ENCODE peak calls at places on chromosomes 16 and 17, in seven cellular contexts. I is K562, C is GM23338, V is HCT116, S is SK-N-SH, K is HepG2, B is GM12878. L is an unnamed sample.

GRCh38 chr17:10999484-10999883 is 161.6 kb upstream of the PIRT start:
- DNase-seq in I (no peak), V (no peak), B (no peak), K (no peak), S (no peak), C (no peak), L (no peak)

GRCh38 chr16:31393056-31393455 is at the start of gene ITGAD:
- DNase-seq in B (no peak), S (no peak), V (no peak), C (no peak), K (no peak), I (no peak), L (no peak)

GRCh38 chr17:35578929-35579448 is 618 bp upstream of the PEX12 start:
- DNase-seq in I (no peak), C (no peak), S (peak; percentile 10), K (no peak), B (no peak), V (no peak), L (no peak)

GRCh38 chr16:69918241-69918640 is 32.9 kb upstream of the CLEC18A start:
- DNase-seq in I (no peak), V (no peak), C (no peak), S (no peak), K (no peak), B (no peak), L (no peak)

GRCh38 chr16:54265558-54266213 is 20.9 kb downstream of the IRX3 start:
- DNase-seq in I (no peak), B (no peak), S (no peak), C (no peak), V (no peak), K (peak; percentile 65), L (no peak)

GRCh38 chr16:12690024-12690423 is 113.7 kb downstream of the CPPED1 start:
- DNase-seq in C (no peak), K (no peak), I (no peak), B (no peak), V (no peak), S (no peak), L (no peak)

GRCh38 chr16:75789237-75789636 is 62.9 kb upstream of the CPHXL start:
- DNase-seq in S (peak; percentile 58), C (peak; percentile 74), V (peak; percentile 46), B (no peak), I (peak; percentile 39), K (peak; percentile 53), L (peak; percentile 30)

GRCh38 chr17:81939881-81940385 is 2.8 kb upstream of the PYCR1 start:
- DNase-seq in I (no peak), S (no peak), V (no peak), C (no peak), B (no peak), K (no peak), L (no peak)

GRCh38 chr16:3919413-3919812 is 38.9 kb upstream of the CREBBP start:
- DNase-seq in I (no peak), S (no peak), C (no peak), V (no peak), K (no peak), B (no peak), L (no peak)

GRCh38 chr17:82602487-82602886 is 45.8 kb downstream of the WDR45B start:
- DNase-seq in S (peak; percentile 39), B (no peak), C (no peak), I (no peak), V (no peak), K (no peak), L (no peak)

GRCh38 chr17:13885953-13886889 is 183.1 kb upstream of the COX10 start:
- DNase-seq in S (no peak), K (no peak), C (no peak), B (no peak), I (no peak), V (no peak), L (no peak)

GRCh38 chr16:58843675-58844074 is 109.6 kb upstream of the GOT2 start:
- DNase-seq in K (peak; percentile 44), B (peak; percentile 12), S (peak; percentile 42), C (peak; percentile 52), V (peak; percentile 3), I (peak; percentile 15), L (peak; percentile 4)

GRCh38 chr16:65510241-65510640 is 388.4 kb upstream of the CDH11 start:
- DNase-seq in S (no peak), K (no peak), C (no peak), V (no peak), B (no peak), I (no peak), L (no peak)
- H3K4me1 ChIP-seq in S (no peaks in the 10 kb centered on the region), K (no peaks in the 10 kb centered on the region), C (peaks cover 7% of the 10 kb centered on the region), V (no peaks in the 10 kb centered on the region), B (no peaks in the 10 kb centered on the region), I (no peaks in the 10 kb centered on the region), L (no peaks in the 10 kb centered on the region)

GRCh38 chr17:59754547-59754946 is 47.1 kb downstream of the VMP1 start:
- DNase-seq in V (peak; percentile 99), C (no peak), B (no peak), K (peak; percentile 95), I (peak; percentile 18), S (no peak), L (peak; percentile 66)
- TF ChIP-seq REST in V (no peak), C (no peak), B (no peak), K (no peak), I (no peak), S (peak; percentile 75), L (no peak)

DNA sequence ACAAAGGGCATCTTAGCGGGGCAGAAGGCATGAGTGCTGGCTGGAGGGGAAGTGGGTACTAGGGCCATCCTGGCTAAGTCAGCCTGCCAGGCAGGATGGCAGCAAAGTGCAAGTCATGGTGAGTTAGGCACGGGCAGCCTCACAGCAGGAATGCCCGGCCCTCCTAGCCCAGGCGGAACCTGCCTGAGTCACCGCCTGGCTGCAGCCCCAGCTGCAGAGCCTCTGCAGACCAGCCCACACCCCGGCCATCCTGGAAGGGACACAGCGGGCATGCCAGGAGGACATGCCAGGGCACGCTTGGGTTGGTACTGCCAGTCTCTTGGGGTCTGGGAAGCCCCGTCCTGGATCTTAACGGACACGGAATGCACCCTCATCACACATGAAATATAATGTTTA is 4.9 kb upstream of the ALDH3A1 start:
- DNase-seq in C (no peak), K (no peak), V (peak; percentile 79), B (no peak), S (peak; percentile 49), I (no peak), L (peak; percentile 61)
- TF ChIP-seq POLR2AphosphoS5 in C (no peak), K (no peak), V (peak; percentile 79), B (no peak), S (peak; percentile 67), I (no peak), L (peak; percentile 22)

DNA sequence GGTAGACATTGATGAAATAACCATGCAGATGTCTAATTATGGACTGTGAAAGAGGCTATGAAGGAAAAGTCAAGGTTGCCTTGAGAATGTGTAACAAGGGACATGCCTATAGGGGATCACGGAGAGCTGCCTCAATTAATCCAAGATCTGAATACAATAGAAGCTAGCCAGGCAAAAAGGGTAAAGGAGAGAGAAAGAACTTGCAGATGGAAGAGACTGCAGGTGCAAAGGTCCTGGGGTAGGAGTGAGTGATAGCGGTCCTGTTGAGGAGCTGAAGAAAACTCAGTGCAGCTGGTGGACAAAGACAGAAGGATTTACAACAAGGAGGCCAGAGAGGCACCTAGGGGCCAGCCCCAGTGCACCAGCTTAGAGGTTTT is 15.9 kb upstream of the TNS4 start:
- DNase-seq in C (no peak), V (no peak), B (no peak), S (no peak), K (no peak), I (no peak), L (no peak)
- H3K4me1 ChIP-seq in C (peaks cover 5% of the 10 kb centered on the region), V (peaks cover 81% of the 10 kb centered on the region), B (peaks cover 18% of the 10 kb centered on the region), S (peaks cover 18% of the 10 kb centered on the region), K (peaks cover 75% of the 10 kb centered on the region), I (peaks cover 25% of the 10 kb centered on the region), L (peaks cover 5% of the 10 kb centered on the region)

DNA sequence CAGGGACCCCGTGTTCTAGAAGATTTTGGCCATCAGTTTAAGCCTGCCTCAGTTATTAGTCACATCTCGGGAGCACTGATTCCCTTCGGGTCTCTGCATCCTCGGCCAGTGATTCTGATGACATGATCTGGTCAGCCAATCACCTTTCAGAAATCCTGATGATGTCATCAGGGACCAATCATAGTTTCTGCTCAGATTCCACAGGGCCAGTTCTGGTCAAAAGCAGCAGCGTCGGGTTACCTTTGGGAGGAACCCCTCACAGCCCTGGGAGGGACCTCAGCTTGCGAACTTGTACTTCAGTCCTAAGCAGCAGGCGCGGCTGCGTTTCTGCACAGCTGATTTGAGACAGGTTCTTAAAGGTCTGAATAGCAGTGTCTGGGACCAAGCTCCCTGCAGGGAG is 13.9 kb downstream of the KDM8 start:
- DNase-seq in V (no peak), S (peak; percentile 62), B (no peak), C (peak; percentile 69), K (no peak), I (peak; percentile 65), L (no peak)
- TF ChIP-seq REST in V (no peak), S (no peak), B (no peak), C (no peak), K (no peak), I (no peak), L (no peak)

GRCh38 chr17:50347087-50347893 is 1.4 kb downstream of the XYLT2 start:
- DNase-seq in K (no peak), I (no peak), C (peak; percentile 75), V (no peak), B (no peak), S (no peak), L (no peak)
- TF ChIP-seq POLR2AphosphoS5 in K (no peak), I (no peak), C (peak; percentile 14), V (no peak), B (no peak), S (no peak), L (no peak)

DNA sequence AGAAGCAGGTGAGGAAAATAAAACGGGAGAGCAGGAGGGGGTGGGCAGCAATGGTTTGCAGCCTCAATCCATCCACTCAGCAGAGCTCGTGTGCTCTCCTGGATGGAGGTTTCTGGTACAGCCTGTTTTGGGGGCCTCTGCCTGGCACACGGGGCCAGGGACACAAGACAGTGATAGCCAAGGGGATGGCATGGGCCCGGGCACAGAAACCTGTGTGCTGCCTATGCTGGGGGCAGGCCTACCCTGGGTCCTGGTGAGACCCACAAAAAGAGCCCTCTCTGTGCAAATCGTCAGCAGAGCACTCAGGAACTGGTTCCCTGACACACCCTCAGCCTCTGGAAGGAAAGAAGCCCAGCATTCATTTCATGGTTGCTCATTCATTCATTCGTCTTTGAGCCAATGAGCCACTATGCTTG is 121.6 kb downstream of the C16orf78 start:
- DNase-seq in B (no peak), C (no peak), V (no peak), S (no peak), K (no peak), I (no peak), L (no peak)
- H3K4me1 ChIP-seq in B (no peaks in the 10 kb centered on the region), C (peaks cover 13% of the 10 kb centered on the region), V (peaks cover 6% of the 10 kb centered on the region), S (no peaks in the 10 kb centered on the region), K (no peaks in the 10 kb centered on the region), I (peaks cover 14% of the 10 kb centered on the region), L (no peaks in the 10 kb centered on the region)

L was measured in Panc1.